ENCODE peak calls at places on chromosomes 11 and 22, in four cellular contexts. J, Y, N and E are unnamed samples.

GRCh38 chr11:79335681-79336080 is 105.1 kb downstream of the TENM4 start:
- DNase-seq in J (no peak), Y (no peak), N (no peak), E (no peak)

GRCh38 chr11:2801711-2802388 is 83.7 kb downstream of the CDKN1C start:
- DNase-seq in J (no peak), Y (no peak), N (no peak), E (no peak)

GRCh38 chr11:44878696-44879095 is 72.0 kb downstream of the TP53I11 start:
- DNase-seq in J (no peak), Y (no peak), N (no peak), E (no peak)

GRCh38 chr22:23246982-23247766 is 66.9 kb downstream of the BCR start:
- DNase-seq in J (no peak), Y (no peak), N (no peak), E (no peak)

GRCh38 chr11:134837166-134837886 is 425.3 kb upstream of the B3GAT1 start:
- DNase-seq in J (no peak), Y (no peak), N (no peak), E (no peak)

GRCh38 chr11:93498099-93499040 is 44.8 kb downstream of the SMCO4 start:
- DNase-seq in J (no peak), Y (no peak), N (no peak), E (no peak)

GRCh38 chr11:117231637-117232021 is 244 bp downstream of the PCSK7 start:
- DNase-seq in J (no peak), Y (no peak), N (no peak), E (no peak)

GRCh38 chr11:108614086-108614485 is 20.5 kb upstream of the EXPH5 start:
- DNase-seq in J (no peak), Y (no peak), N (no peak), E (no peak)

GRCh38 chr11:63602296-63602695 is 11.9 kb downstream of the PLAAT3 start:
- DNase-seq in J (no peak), Y (no peak), N (no peak), E (peak)

GRCh38 chr11:48900131-48900800 is 83.4 kb downstream of the TRIM51G start:
- DNase-seq in J (no peak), Y (no peak), N (no peak), E (no peak)

GRCh38 chr22:48483764-48484528 is 1343.7 kb downstream of the BRD1 start:
- DNase-seq in J (no peak), Y (no peak), N (no peak), E (no peak)

GRCh38 chr22:26172389-26172990 is 3.2 kb downstream of the SEZ6L start:
- DNase-seq in J (no peak), Y (no peak), N (peak), E (no peak)

GRCh38 chr11:62508336-62509058 is 38.1 kb downstream of the AHNAK start:
- DNase-seq in J (no peak), Y (peak), N (no peak), E (peak)

GRCh38 chr22:29030618-29031235 is 30.9 kb downstream of the C22orf31 start:
- DNase-seq in J (peak), Y (no peak), N (no peak), E (no peak)

GRCh38 chr11:35255514-35255913 is 116.5 kb downstream of the CD44 start:
- DNase-seq in J (no peak), Y (no peak), N (no peak), E (no peak)

GRCh38 chr11:125315088-125315740 is 150.7 kb downstream of the PKNOX2 start:
- DNase-seq in J (no peak), Y (no peak), N (no peak), E (no peak)

GRCh38 chr11:128294685-128295079 is 292.7 kb downstream of the ETS1 start:
- DNase-seq in J (no peak), Y (no peak), N (no peak), E (no peak)

GRCh38 chr11:44979536-44980399 is 29.1 kb upstream of the TP53I11 start:
- DNase-seq in J (no peak), Y (no peak), N (no peak), E (no peak)

GRCh38 chr11:36026315-36026968 is 82.6 kb downstream of the LDLRAD3 start:
- DNase-seq in J (no peak), Y (no peak), N (no peak), E (no peak)

GRCh38 chr22:49725516-49725915 is 102.2 kb downstream of the BRD1 start:
- DNase-seq in J (no peak), Y (no peak), N (no peak), E (no peak)

GRCh38 chr22:49726022-49726681 is 101.5 kb downstream of the BRD1 start:
- DNase-seq in J (no peak), Y (no peak), N (no peak), E (no peak)

GRCh38 chr22:49723478-49724029 is 104.1 kb downstream of the BRD1 start:
- DNase-seq in J (no peak), Y (no peak), N (no peak), E (no peak)

GRCh38 chr22:49724030-49724892 is 103.4 kb downstream of the BRD1 start:
- DNase-seq in J (no peak), Y (no peak), N (no peak), E (no peak)

GRCh38 chr22:49724893-49725489 is 102.7 kb downstream of the BRD1 start:
- DNase-seq in J (no peak), Y (no peak), N (no peak), E (no peak)
- TF ChIP-seq CTCF in J (no peak), Y (no peak), N (peak), E (peak)

GRCh38 chr11:112162761-112163669 is 879 bp downstream of the IL18 start:
- DNase-seq in J (no peak), Y (no peak), N (no peak), E (peak)
- H3K4me3 ChIP-seq in J (peak), Y (no peak), N (no peak), E (no peak)

GRCh38 chr22:43919106-43919965 is 4.3 kb upstream of the PNPLA3 start:
- DNase-seq in J (no peak), Y (no peak), N (no peak), E (no peak)

GRCh38 chr22:43923191-43923590 is 414 bp upstream of the PNPLA3 start:
- DNase-seq in J (no peak), Y (no peak), N (no peak), E (no peak)

GRCh38 chr22:43923631-43924548 is at the start of gene PNPLA3:
- DNase-seq in J (peak), Y (peak), N (no peak), E (peak)

GRCh38 chr22:43921361-43921760 is 2.2 kb upstream of the PNPLA3 start:
- DNase-seq in J (no peak), Y (no peak), N (no peak), E (no peak)

GRCh38 chr22:43922123-43922522 is 1.5 kb upstream of the PNPLA3 start:
- DNase-seq in J (no peak), Y (no peak), N (no peak), E (no peak)
- TF ChIP-seq CTCF in J (no peak), Y (no peak), N (no peak), E (no peak)

GRCh38 chr22:27962268-27963191 is 43.5 kb upstream of the PITPNB start:
- DNase-seq in J (no peak), Y (no peak), N (no peak), E (no peak)
- H3K4me3 ChIP-seq in J (no peak), Y (no peak), N (no peak), E (no peak)

DNA sequence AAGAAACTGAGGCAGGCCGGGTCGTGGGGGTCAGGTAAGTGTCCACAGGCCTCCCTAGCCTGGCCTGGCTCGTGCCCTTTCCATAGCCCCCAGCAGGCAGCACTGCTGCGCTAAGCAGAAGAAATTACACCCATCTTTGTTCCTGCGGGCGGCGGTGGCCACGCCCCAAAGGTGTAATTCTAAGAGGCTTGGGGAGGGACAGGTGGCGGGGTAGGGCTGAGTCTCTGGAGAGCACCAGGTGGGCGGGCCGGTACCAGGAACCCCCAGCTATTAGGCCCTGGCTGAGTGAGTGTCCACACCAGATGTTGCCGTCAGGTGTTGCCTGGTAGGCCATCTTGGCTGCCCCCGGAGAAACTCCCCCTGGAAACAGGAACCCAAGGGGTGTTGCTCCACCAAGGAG is 12.3 kb upstream of the ARAP1 start:
- DNase-seq in J (no peak), Y (no peak), N (no peak), E (no peak)
- TF ChIP-seq CTCF in J (no peak), Y (no peak), N (no peak), E (no peak)

GRCh38 chr11:57426439-57426753 is 525 bp downstream of the SLC43A3 start:
- DNase-seq in J (no peak), Y (no peak), N (peak), E (no peak)
- H3K4me3 ChIP-seq in J (peak), Y (peak), N (peak), E (peak)

DNA sequence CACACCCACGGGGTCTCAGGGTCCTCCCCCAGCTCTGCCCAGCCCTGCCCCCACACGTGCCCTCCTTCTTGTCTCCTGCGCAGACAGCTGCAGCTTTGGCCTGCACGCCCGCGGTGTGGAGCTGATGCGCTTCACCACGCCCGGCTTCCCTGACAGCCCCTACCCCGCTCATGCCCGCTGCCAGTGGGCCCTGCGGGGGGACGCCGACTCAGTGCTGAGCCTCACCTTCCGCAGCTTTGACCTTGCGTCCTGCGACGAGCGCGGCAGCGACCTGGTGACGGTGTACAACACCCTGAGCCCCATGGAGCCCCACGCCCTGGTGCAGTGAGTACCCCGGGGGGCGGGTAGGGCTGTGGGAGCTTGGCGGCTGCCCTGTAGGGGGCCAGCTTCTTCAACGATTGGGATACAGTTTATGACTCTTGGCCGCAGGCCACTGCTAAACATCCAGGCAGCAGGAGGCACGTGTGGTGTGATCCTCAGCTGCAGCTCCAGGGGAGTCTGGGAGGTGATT is 30.8 kb downstream of the ST14 start:
- DNase-seq in J (no peak), Y (no peak), N (no peak), E (no peak)
- TF ChIP-seq CTCF in J (no peak), Y (no peak), N (no peak), E (no peak)

GRCh38 chr11:121929581-121929980 is 186.4 kb downstream of the BLID start:
- DNase-seq in J (no peak), Y (no peak), N (no peak), E (no peak)

GRCh38 chr11:121927359-121927758 is 188.7 kb downstream of the BLID start:
- DNase-seq in J (no peak), Y (no peak), N (no peak), E (no peak)

GRCh38 chr11:121927789-121928188 is 188.2 kb downstream of the BLID start:
- DNase-seq in J (no peak), Y (no peak), N (no peak), E (no peak)

GRCh38 chr11:121930004-121930965 is 185.7 kb downstream of the BLID start:
- DNase-seq in J (no peak), Y (no peak), N (no peak), E (no peak)

GRCh38 chr11:121928597-121929580 is 187.1 kb downstream of the BLID start:
- DNase-seq in J (no peak), Y (no peak), N (no peak), E (no peak)
- H3K4me3 ChIP-seq in J (peak), Y (no peak), N (no peak), E (no peak)

GRCh38 chr22:38943181-38943580 is 14.2 kb upstream of the APOBEC3A start:
- DNase-seq in J (no peak), Y (no peak), N (no peak), E (no peak)
- TF ChIP-seq CTCF in J (no peak), Y (no peak), N (no peak), E (no peak)